ENCODE peak calls at places on chromosomes 12 and 14, in ten cellular contexts. U is AG10803, M is AG04450, K is astrocyte of the cerebellum, A is osteocyte, E is GM12865, P is mucosa of descending colon, H is fibroblast of mammary gland, D is ovary, V is B cell. Y is an unnamed sample.

GRCh38 chr12:67358686-67359374 is 89.7 kb downstream of the CAND1 start:
- DNase-seq in M (peak), D (no peak), E (no peak), H (peak), U (peak), A (no peak), V (no peak), K (peak), P (no peak), Y (no peak)

GRCh38 chr12:62998454-62998853 is 63.5 kb upstream of the PPM1H start:
- DNase-seq in A (no peak), E (no peak), V (no peak), P (no peak), M (no peak), U (no peak), K (no peak), H (no peak), D (no peak), Y (no peak)

GRCh38 chr14:76168531-76168930 is 16.8 kb downstream of the GPATCH2L start:
- DNase-seq in A (no peak), M (no peak), V (no peak), K (no peak), P (no peak), D (no peak), H (peak), U (no peak), E (no peak), Y (no peak)

GRCh38 chr12:124487065-124487833 is 80.2 kb downstream of the NCOR2 start:
- DNase-seq in D (peak), K (no peak), E (no peak), V (no peak), U (no peak), M (no peak), A (no peak), P (no peak), H (no peak), Y (no peak)

GRCh38 chr12:113044516-113044915 is 12.0 kb upstream of the DTX1 start:
- DNase-seq in U (no peak), H (peak), D (no peak), P (no peak), A (no peak), E (no peak), M (no peak), K (no peak), V (no peak), Y (no peak)

GRCh38 chr14:104563742-104564615 is 15.6 kb upstream of the C14orf180 start:
- DNase-seq in H (peak), K (no peak), M (no peak), P (peak), D (peak), A (no peak), U (peak), V (peak), E (peak), Y (peak)

GRCh38 chr14:106879241-106879640 is 1352.9 kb downstream of the TMEM121 start:
- DNase-seq in D (peak), H (peak), K (no peak), U (no peak), P (peak), E (peak), V (peak), M (no peak), A (peak), Y (peak)

GRCh38 chr14:81219210-81219820 is 1.4 kb downstream of the GTF2A1 start:
- DNase-seq in M (peak), K (peak), A (peak), E (peak), H (peak), P (peak), D (peak), U (peak), V (peak), Y (peak)

GRCh38 chr12:18400186-18400585 is 138.9 kb downstream of the PIK3C2G start:
- DNase-seq in K (peak), D (no peak), E (no peak), U (peak), M (no peak), H (peak), P (no peak), A (no peak), V (no peak), Y (no peak)

GRCh38 chr12:45214739-45215418 is 1.0 kb upstream of the ANO6 start:
- DNase-seq in M (no peak), P (no peak), U (peak), V (no peak), E (peak), H (peak), A (no peak), K (no peak), D (peak), Y (no peak)

GRCh38 chr12:69388371-69388770 is 28.8 kb downstream of the YEATS4 start:
- DNase-seq in V (no peak), M (peak), E (peak), K (peak), U (peak), A (no peak), D (no peak), H (peak), P (no peak), Y (no peak)
- TF ChIP-seq CTCF in V (peak), M (peak), E (peak), K (peak), U (peak), A (peak), D (no peak), H (peak), P (no peak), Y (peak)

DNA sequence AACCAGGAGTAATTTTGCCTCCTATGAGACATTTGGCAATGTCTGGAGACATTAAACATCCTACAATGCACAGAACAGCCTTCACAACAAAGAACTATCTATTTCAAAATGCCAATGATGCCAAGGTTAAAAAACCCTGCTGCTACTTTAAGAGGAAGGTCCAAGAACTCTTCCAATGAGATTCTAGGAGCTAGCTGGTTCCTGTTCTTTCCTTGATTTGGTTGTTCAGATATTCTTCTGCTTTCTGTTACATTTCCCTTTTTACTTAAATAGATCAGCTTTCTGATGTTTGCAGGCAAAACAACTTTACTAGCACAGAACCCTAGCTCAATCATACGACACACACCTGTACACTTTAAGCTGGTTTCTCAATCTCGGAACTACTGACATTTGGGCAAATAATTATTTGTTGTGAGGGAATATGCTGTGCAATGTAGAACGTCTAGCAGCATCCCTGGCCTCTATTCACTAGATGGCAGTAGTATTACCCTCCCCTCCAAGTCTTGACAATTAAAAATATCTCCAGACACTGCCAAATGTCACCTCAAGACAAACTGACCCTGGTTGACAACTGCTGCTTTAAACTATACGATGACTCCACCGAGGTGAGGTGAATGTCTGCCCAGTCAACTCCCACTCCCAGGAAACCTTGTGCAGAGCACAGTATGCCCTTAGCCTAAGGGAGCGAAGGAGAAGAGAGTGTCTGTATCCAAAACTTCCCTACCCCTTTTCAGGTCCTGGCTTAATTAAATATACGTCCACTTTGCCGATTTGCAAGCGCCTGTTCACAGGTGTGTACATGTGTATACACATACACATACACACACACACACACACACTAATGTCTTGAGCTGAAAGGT is 4.4 kb downstream of the BLTP3B start:
- DNase-seq in V (no peak), U (peak), A (no peak), D (no peak), K (no peak), H (peak), P (no peak), E (peak), M (no peak), Y (no peak)
- TF ChIP-seq CTCF in V (no peak), U (peak), A (peak), D (no peak), K (peak), H (peak), P (no peak), E (peak), M (peak), Y (no peak)

GRCh38 chr12:99067171-99067785 is 422.2 kb downstream of the APAF1 start:
- DNase-seq in M (no peak), K (no peak), A (no peak), H (no peak), U (no peak), E (no peak), D (no peak), P (no peak), V (no peak), Y (no peak)

GRCh38 chr12:99066726-99067125 is 421.6 kb downstream of the APAF1 start:
- DNase-seq in M (no peak), A (no peak), P (no peak), D (no peak), K (no peak), V (no peak), U (no peak), H (no peak), E (no peak), Y (no peak)

GRCh38 chr12:99069371-99069770 is 424.3 kb downstream of the APAF1 start:
- DNase-seq in U (no peak), V (no peak), D (no peak), H (no peak), M (no peak), K (no peak), E (no peak), A (no peak), P (no peak), Y (no peak)
- TF ChIP-seq CTCF in U (no peak), V (no peak), D (no peak), H (no peak), M (no peak), K (no peak), E (no peak), A (no peak), P (no peak), Y (no peak)

GRCh38 chr12:43957732-43958131 is 121.9 kb downstream of the TMEM117 start:
- DNase-seq in V (no peak), A (no peak), D (no peak), K (peak), H (peak), M (peak), E (peak), U (peak), P (no peak), Y (peak)
- TF ChIP-seq CTCF in V (peak), A (peak), D (no peak), K (peak), H (peak), M (peak), E (peak), U (peak), P (no peak), Y (peak)

DNA sequence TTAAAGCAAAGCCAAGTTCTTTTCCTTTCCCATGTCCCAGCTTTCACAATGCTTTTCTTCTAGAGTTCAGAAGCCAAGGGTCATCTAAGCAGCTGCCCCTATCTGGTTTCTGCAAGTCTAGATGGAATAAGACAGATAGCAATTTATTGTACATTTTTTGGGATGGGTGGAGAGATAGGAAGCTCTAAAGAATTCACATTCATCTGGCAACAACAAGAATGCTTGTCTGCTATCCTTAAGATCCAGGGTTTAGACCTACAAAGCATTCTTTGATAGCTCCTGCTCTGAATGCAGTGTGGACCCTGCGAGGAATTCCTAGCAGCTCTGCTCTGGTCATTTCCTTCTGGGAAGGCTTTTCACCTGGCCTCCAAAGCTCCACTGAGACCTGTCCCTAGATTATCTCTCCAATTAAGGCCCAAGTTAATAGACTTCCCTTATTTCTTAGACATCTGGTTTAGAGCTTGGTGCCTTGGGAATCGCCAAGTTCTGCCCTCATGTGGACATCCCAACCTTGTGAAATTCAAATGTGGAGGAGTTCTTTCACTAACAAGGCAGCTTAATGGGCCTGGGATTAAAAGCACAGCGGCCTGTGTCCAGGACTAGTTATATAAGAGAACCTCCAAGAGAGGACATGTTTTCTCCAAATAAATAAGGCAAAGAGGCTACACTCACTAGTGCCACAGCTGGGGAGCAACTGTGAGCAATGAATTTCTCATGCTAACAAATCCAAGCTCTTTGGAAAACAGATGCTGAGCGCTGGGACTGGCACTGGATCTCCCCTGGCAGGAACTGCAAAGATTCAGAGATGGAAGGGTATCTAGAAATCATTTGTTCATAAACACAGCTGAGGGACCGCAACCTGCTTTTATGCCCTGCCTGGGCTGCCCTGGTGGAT is 384.5 kb upstream of the DDHD1 start:
- DNase-seq in A (no peak), K (no peak), M (peak), D (no peak), E (no peak), U (peak), H (peak), V (no peak), P (no peak), Y (no peak)
- TF ChIP-seq CTCF in A (no peak), K (no peak), M (peak), D (no peak), E (no peak), U (peak), H (no peak), V (no peak), P (no peak), Y (no peak)

DNA sequence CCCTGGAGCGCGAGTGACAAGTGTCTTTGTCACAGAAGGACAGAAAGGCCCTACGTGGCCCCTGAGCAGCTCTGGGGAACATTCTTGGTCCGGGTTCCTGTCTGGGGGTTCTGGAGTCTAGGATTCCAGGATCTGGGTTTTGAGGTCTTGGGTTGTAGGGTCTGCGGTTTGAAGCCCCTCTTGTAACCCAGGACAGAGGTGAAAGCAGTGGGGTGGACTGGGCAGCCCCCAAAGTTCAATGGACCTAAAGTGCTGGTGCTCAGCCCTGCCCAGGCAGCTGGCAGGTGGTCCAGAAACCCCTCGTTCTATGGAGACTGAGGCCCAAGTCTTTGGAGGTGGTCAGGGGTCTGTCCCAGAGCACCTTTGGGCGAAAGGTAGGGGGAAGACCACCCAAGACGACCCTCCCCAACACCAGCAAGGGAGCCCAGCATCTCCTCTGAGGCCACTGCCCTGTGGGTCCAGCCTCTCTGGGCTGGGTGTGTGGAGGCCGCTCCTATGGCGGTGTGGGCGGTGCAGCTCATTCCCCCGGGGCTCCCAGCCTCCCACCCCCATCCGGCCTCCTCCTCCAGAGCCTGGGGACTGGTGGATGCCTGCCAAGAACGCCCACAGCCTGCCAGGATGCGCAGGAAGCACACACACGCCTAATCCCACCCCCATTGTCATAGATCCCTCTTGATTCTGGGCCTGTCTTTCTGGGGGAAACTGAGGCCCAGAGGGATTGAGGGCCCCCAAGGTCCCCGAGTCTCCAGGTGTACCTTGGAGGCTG is 30.2 kb upstream of the ANKRD9 start:
- DNase-seq in H (peak), A (no peak), D (peak), V (no peak), M (peak), K (no peak), E (no peak), P (no peak), U (no peak), Y (no peak)
- TF ChIP-seq CTCF in H (no peak), A (no peak), D (no peak), V (no peak), M (no peak), K (no peak), E (no peak), P (no peak), U (no peak), Y (no peak)

GRCh38 chr12:21656931-21657335 is 709 bp downstream of the LDHB start:
- DNase-seq in H (peak), A (no peak), V (peak), U (peak), K (no peak), E (peak), P (peak), D (no peak), M (no peak), Y (peak)

GRCh38 chr12:21655594-21655993 is 2.0 kb downstream of the LDHB start:
- DNase-seq in U (no peak), H (no peak), D (no peak), K (no peak), A (no peak), E (no peak), V (no peak), P (no peak), M (no peak), Y (no peak)

GRCh38 chr12:21662122-21662792 is 4.6 kb upstream of the LDHB start:
- DNase-seq in K (no peak), E (no peak), A (no peak), D (no peak), P (no peak), H (no peak), M (no peak), U (no peak), V (no peak), Y (no peak)

GRCh38 chr12:21657336-21658077 is at the start of gene LDHB:
- DNase-seq in M (peak), P (peak), U (peak), K (peak), H (peak), D (peak), A (peak), E (peak), V (peak), Y (peak)

GRCh38 chr12:21659383-21659782 is 1.7 kb upstream of the LDHB start:
- DNase-seq in E (no peak), D (no peak), M (no peak), K (no peak), P (no peak), H (no peak), A (no peak), U (no peak), V (no peak), Y (no peak)
- TF ChIP-seq CTCF in E (peak), D (no peak), M (peak), K (peak), P (no peak), H (peak), A (no peak), U (no peak), V (no peak), Y (no peak)

GRCh38 chr14:20706657-20707355 is 18.2 kb downstream of the ANG start:
- DNase-seq in M (no peak), P (no peak), D (no peak), K (no peak), H (no peak), A (no peak), E (no peak), V (no peak), U (no peak), Y (no peak)
- TF ChIP-seq CTCF in M (no peak), P (no peak), D (no peak), K (no peak), H (no peak), A (no peak), E (no peak), V (no peak), U (no peak), Y (no peak)